ENCODE peak calls at places on chromosome 16, in six cellular contexts. D, O, L, I, G and Z are unnamed samples. For H3K4me1, the result is how much of the 10 kb centered on the place peaks cover.

GRCh38 chr16:29745126-29745852 is 501 bp downstream of the C16orf54 start:
- DNase-seq in I (peak), G (peak), L (no peak), D (no peak), O (no peak), Z (peak)

GRCh38 chr16:50592996-50593395 is 44.8 kb downstream of the NKD1 start:
- DNase-seq in D (no peak), I (no peak), L (no peak), O (no peak), G (no peak), Z (no peak)

GRCh38 chr16:57106767-57107166 is 14.4 kb downstream of the CPNE2 start:
- DNase-seq in I (no peak), D (no peak), G (no peak), O (no peak), L (no peak), Z (no peak)

GRCh38 chr16:68257906-68258800 is 6.2 kb upstream of the SLC7A6 start:
- DNase-seq in O (no peak), D (peak), L (no peak), I (no peak), G (no peak), Z (no peak)

GRCh38 chr16:83515395-83515794 is 292.4 kb upstream of the HSBP1 start:
- DNase-seq in I (no peak), L (no peak), D (no peak), O (no peak), G (no peak), Z (no peak)

GRCh38 chr16:84356591-84357116 is 11.7 kb upstream of the ATP2C2 start:
- DNase-seq in O (no peak), G (no peak), I (no peak), D (no peak), L (no peak), Z (no peak)

GRCh38 chr16:53059672-53060071 is 4.9 kb downstream of the CHD9 start:
- DNase-seq in O (no peak), L (no peak), D (peak), I (no peak), G (no peak), Z (no peak)

GRCh38 chr16:84505249-84506156 is 1.0 kb upstream of the MEAK7 start:
- DNase-seq in L (no peak), D (no peak), O (no peak), I (no peak), G (no peak), Z (no peak)

GRCh38 chr16:23836404-23837291 is 865 bp downstream of the PRKCB start:
- DNase-seq in D (no peak), L (peak), G (peak), I (peak), O (no peak), Z (peak)

GRCh38 chr16:29898135-29898534 is 1.2 kb downstream of the SEZ6L2 start:
- DNase-seq in L (peak), I (peak), D (no peak), G (no peak), O (no peak), Z (no peak)

GRCh38 chr16:51465026-51465425 is 314.0 kb upstream of the SALL1 start:
- DNase-seq in L (no peak), D (peak), O (no peak), I (no peak), G (no peak), Z (no peak)

GRCh38 chr16:85778873-85779272 is 20.5 kb downstream of the EMC8 start:
- DNase-seq in O (no peak), D (no peak), G (no peak), I (no peak), L (no peak), Z (no peak)

GRCh38 chr16:70453891-70454220 is 539 bp upstream of the FCSK start:
- DNase-seq in D (no peak), G (no peak), I (no peak), O (no peak), L (no peak), Z (no peak)

GRCh38 chr16:2973081-2973480 is 3.9 kb downstream of the PAQR4 start:
- DNase-seq in L (no peak), I (no peak), D (no peak), O (no peak), G (no peak), Z (no peak)

GRCh38 chr16:57611184-57611583 is 17.2 kb upstream of the ADGRG1 start:
- DNase-seq in L (no peak), I (no peak), D (peak), G (no peak), O (peak), Z (no peak)

GRCh38 chr16:86080131-86080875 is 181.3 kb downstream of the IRF8 start:
- DNase-seq in O (no peak), I (no peak), L (no peak), D (no peak), G (no peak), Z (no peak)

GRCh38 chr16:4377573-4378146 is 6.0 kb downstream of the VASN start:
- DNase-seq in I (no peak), O (no peak), L (no peak), G (no peak), D (no peak), Z (no peak)
- H3K4me1 ChIP-seq in I (under half), O (under half), L (under half), G (under half), D (under half), Z (under half)

GRCh38 chr16:27723711-27724490 is 174.0 kb downstream of the KATNIP start:
- DNase-seq in O (peak), I (no peak), D (no peak), G (no peak), L (no peak), Z (no peak)
- H3K4me1 ChIP-seq in O (under half), I (under half), D (under half), G (under half), L (under half), Z (under half)

GRCh38 chr16:11253995-11254912 is 1.8 kb downstream of the SOCS1 start:
- DNase-seq in I (peak), L (no peak), O (no peak), D (peak), G (no peak), Z (peak)
- H3K4me1 ChIP-seq in I (half or more), L (under half), O (under half), D (under half), G (under half), Z (half or more)

DNA sequence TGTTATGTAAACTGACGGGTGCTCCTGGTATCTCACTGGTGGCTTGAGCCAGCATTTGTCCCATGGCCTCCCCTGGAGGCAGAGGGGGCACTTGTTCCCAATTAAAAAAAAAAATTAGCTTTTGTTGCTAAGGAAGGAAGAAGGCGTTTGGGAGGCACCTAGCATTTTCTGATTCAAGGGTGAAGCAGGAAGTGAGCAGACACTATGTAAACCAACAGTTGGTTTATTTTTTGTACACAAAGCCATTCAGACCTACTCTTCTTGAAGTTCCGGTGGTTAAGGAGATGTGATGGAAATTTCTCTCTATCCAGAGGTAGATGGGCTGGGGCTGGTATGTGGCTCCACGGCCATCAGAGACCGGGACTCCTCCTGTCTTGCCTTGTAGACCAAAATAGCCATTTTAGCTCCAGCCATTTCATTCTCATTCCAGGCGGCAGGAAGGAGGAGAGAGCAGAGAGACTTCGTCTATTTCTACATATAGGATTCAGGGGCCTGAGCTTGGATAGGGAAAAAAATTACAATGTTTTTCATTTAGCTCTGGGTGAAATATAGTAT is 103.0 kb downstream of the SNX29 start:
- DNase-seq in D (no peak), G (no peak), L (no peak), I (peak), O (no peak), Z (peak)
- H3K4me1 ChIP-seq in D (under half), G (half or more), L (under half), I (half or more), O (under half), Z (half or more)

GRCh38 chr16:81449899-81450608 is 5.4 kb downstream of the CMIP start:
- DNase-seq in O (no peak), G (no peak), I (no peak), D (no peak), L (no peak), Z (no peak)
- H3K4me1 ChIP-seq in O (under half), G (half or more), I (half or more), D (under half), L (under half), Z (half or more)

DNA sequence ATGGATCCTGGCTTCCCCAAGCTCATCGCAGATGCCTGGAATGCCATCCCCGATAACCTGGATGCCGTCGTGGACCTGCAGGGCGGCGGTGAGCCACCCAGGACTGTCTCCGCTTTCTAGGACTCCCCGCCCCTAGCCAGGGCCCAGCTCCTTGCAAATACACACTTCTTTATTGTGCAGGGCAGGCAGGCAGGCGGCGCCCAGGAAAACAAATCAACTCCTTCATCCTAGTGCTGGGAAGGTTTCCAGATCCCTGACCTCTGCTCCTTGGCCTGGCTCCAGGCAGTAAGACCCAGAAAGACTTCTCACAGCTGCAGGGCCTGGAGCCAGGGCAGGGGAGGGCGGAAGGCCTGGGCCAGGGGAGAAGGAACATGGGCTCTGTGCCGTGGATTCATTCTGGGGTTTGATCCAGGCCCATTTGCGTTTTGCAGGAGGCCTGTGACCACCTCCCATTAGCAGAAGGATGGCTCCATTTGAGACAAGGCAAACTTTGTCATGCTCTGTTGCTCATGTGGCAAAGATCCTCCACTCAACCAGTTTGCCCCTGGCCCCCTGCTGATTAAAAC is 6.0 kb upstream of the LPCAT2 start:
- DNase-seq in D (peak), O (peak), L (peak), I (no peak), G (no peak), Z (no peak)
- H3K4me1 ChIP-seq in D (under half), O (under half), L (under half), I (under half), G (under half), Z (under half)

GRCh38 chr16:15648135-15648730 is 1.8 kb upstream of the NDE1 start:
- DNase-seq in D (no peak), I (no peak), G (no peak), L (no peak), O (no peak), Z (no peak)

GRCh38 chr16:15649727-15650018 is 372 bp upstream of the NDE1 start:
- DNase-seq in D (no peak), I (no peak), L (no peak), G (no peak), O (no peak), Z (no peak)

GRCh38 chr16:15650698-15651161 is 685 bp downstream of the NDE1 start:
- DNase-seq in I (peak), D (peak), L (peak), O (no peak), G (peak), Z (peak)

GRCh38 chr16:15650019-15650697 is at the start of gene NDE1:
- DNase-seq in L (peak), I (peak), D (peak), G (peak), O (peak), Z (peak)

DNA sequence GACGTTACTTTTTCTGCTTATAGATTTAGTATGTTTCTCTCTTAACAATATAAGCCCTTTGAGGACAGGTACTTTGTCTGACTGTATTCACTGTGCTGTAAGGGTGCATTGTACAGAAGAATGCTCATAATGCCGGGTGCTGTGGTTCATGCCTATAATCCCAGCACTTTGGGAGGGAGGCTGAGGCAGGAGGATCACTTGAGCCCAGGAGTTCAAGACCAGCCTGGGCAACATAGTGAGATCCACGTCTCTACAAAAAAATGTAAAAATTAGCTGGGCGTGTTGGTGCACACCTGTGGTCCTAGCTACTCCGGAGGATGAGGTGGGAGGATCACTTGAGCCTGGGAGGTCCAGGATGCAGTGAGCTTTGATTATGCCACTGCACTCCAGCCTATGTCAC is 2.4 kb upstream of the NDE1 start:
- DNase-seq in O (no peak), G (no peak), I (no peak), D (no peak), L (no peak), Z (no peak)
- H3K4me1 ChIP-seq in O (under half), G (under half), I (under half), D (under half), L (under half), Z (under half)

DNA sequence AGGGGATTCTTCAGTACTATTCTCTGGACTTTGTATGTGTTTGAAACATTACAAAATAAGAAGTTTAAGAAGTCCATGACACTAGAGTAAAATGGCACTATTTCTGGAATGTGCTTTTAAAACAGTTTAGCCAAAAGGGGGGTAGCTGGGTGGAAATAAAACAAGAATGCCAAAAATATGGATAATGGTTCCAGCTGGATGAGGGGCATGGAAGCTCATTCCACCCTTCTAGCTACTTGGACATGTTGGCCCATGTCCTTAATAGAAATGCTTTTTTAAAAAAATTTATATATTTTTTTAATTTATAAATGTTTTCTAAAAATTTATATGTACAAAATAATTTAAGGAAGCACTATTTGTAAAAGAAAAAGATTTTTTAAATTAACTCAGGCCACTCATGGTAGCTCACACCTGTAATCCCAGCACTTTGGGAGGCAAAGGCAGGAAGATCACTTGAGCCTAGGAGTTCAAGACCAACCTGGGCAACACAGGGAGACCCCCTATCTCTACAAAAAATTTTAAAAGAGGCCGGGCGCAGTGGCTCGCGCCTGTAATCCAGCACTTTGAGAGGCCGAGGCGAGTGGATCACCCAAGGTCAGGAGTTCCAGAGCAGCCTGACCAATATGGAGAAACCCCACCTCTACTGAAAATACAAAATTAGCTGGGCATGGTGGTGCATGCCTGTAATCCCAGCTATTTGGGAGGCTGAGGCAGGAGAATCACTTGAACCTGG is 12.8 kb downstream of the ZC3H7A start:
- DNase-seq in L (no peak), G (no peak), D (no peak), O (no peak), I (no peak), Z (no peak)
- H3K4me1 ChIP-seq in L (under half), G (half or more), D (under half), O (under half), I (under half), Z (half or more)

GRCh38 chr16:22012241-22012640 is 4.3 kb downstream of the MOSMO start:
- DNase-seq in I (no peak), O (no peak), L (no peak), D (no peak), G (no peak), Z (no peak)
- H3K4me1 ChIP-seq in I (under half), O (under half), L (under half), D (under half), G (under half), Z (under half)